ENCODE peak calls at places on chromosomes 3 and 15, in six cellular contexts. One of them, this sample, is unnamed.
A peak's percentile ranks its signal among the peaks of the same experiment; 100 is the strongest.

GRCh38 chr3:60856299-60857046 is 394.8 kb downstream of the FHIT start:
- DNase-seq in activated CD4-positive, alpha-beta T cell treated with anti-CD3 and anti-CD28 coated beads for 36 hours: no peak
- DNase-seq in posterior vena cava: no peak
- DNase-seq in naive thymus-derived CD8-positive, alpha-beta T cell: no peak
- DNase-seq in kidney tubule cell: no peak
- DNase-seq in substantia nigra: no peak
- DNase-seq in this sample: no peak

GRCh38 chr15:92164327-92165000 is 229.2 kb upstream of the ST8SIA2 start:
- DNase-seq in kidney tubule cell: peak; percentile 76
- DNase-seq in naive thymus-derived CD8-positive, alpha-beta T cell: no peak
- DNase-seq in posterior vena cava: no peak
- DNase-seq in activated CD4-positive, alpha-beta T cell treated with anti-CD3 and anti-CD28 coated beads for 36 hours: no peak
- DNase-seq in substantia nigra: no peak
- DNase-seq in this sample: no peak

GRCh38 chr15:41429003-41429890 is 12.4 kb downstream of the RTF1 start:
- DNase-seq in activated CD4-positive, alpha-beta T cell treated with anti-CD3 and anti-CD28 coated beads for 36 hours: peak; percentile 20
- DNase-seq in naive thymus-derived CD8-positive, alpha-beta T cell: no peak
- DNase-seq in substantia nigra: no peak
- DNase-seq in posterior vena cava: no peak
- DNase-seq in kidney tubule cell: no peak
- DNase-seq in this sample: no peak

GRCh38 chr3:104604326-104605010 is 762.2 kb upstream of the ALCAM start:
- DNase-seq in posterior vena cava: no peak
- DNase-seq in naive thymus-derived CD8-positive, alpha-beta T cell: no peak
- DNase-seq in substantia nigra: no peak
- DNase-seq in activated CD4-positive, alpha-beta T cell treated with anti-CD3 and anti-CD28 coated beads for 36 hours: no peak
- DNase-seq in kidney tubule cell: peak; percentile 42
- DNase-seq in this sample: no peak

GRCh38 chr3:71438004-71438685 is 145.4 kb downstream of the FOXP1 start:
- DNase-seq in activated CD4-positive, alpha-beta T cell treated with anti-CD3 and anti-CD28 coated beads for 36 hours: no peak
- DNase-seq in naive thymus-derived CD8-positive, alpha-beta T cell: no peak
- DNase-seq in posterior vena cava: no peak
- DNase-seq in kidney tubule cell: no peak
- DNase-seq in substantia nigra: no peak
- DNase-seq in this sample: no peak

GRCh38 chr3:30646181-30646876 is 39.9 kb downstream of the TGFBR2 start:
- DNase-seq in posterior vena cava: no peak
- DNase-seq in kidney tubule cell: no peak
- DNase-seq in naive thymus-derived CD8-positive, alpha-beta T cell: no peak
- DNase-seq in substantia nigra: no peak
- DNase-seq in activated CD4-positive, alpha-beta T cell treated with anti-CD3 and anti-CD28 coated beads for 36 hours: no peak
- DNase-seq in this sample: no peak

GRCh38 chr3:123312331-123313265 is 110.9 kb downstream of the SEC22A start:
- DNase-seq in substantia nigra: no peak
- DNase-seq in posterior vena cava: no peak
- DNase-seq in naive thymus-derived CD8-positive, alpha-beta T cell: no peak
- DNase-seq in kidney tubule cell: no peak
- DNase-seq in activated CD4-positive, alpha-beta T cell treated with anti-CD3 and anti-CD28 coated beads for 36 hours: no peak
- DNase-seq in this sample: no peak

GRCh38 chr3:23800731-23801130 is 5.0 kb upstream of the UBE2E1 start:
- DNase-seq in posterior vena cava: no peak
- DNase-seq in kidney tubule cell: no peak
- DNase-seq in substantia nigra: no peak
- DNase-seq in naive thymus-derived CD8-positive, alpha-beta T cell: no peak
- DNase-seq in activated CD4-positive, alpha-beta T cell treated with anti-CD3 and anti-CD28 coated beads for 36 hours: no peak
- DNase-seq in this sample: no peak

GRCh38 chr3:187022403-187023029 is 92.2 kb downstream of the ST6GAL1 start:
- DNase-seq in naive thymus-derived CD8-positive, alpha-beta T cell: no peak
- DNase-seq in kidney tubule cell: no peak
- DNase-seq in posterior vena cava: no peak
- DNase-seq in substantia nigra: no peak
- DNase-seq in activated CD4-positive, alpha-beta T cell treated with anti-CD3 and anti-CD28 coated beads for 36 hours: no peak
- DNase-seq in this sample: no peak

GRCh38 chr15:64842986-64843561 is 1.4 kb downstream of the PLEKHO2 start:
- DNase-seq in substantia nigra: no peak
- DNase-seq in naive thymus-derived CD8-positive, alpha-beta T cell: no peak
- DNase-seq in kidney tubule cell: no peak
- DNase-seq in activated CD4-positive, alpha-beta T cell treated with anti-CD3 and anti-CD28 coated beads for 36 hours: peak; percentile 24
- DNase-seq in posterior vena cava: peak; percentile 90
- DNase-seq in this sample: peak; percentile 87

GRCh38 chr15:90629217-90629616 is 87.9 kb upstream of the BLM start:
- DNase-seq in naive thymus-derived CD8-positive, alpha-beta T cell: no peak
- DNase-seq in substantia nigra: no peak
- DNase-seq in activated CD4-positive, alpha-beta T cell treated with anti-CD3 and anti-CD28 coated beads for 36 hours: no peak
- DNase-seq in posterior vena cava: peak; percentile 24
- DNase-seq in kidney tubule cell: no peak
- DNase-seq in this sample: no peak

GRCh38 chr15:69976366-69976994 is 121.2 kb downstream of the TLE3 start:
- DNase-seq in substantia nigra: no peak
- DNase-seq in kidney tubule cell: peak; percentile 49
- DNase-seq in naive thymus-derived CD8-positive, alpha-beta T cell: peak; percentile 33
- DNase-seq in activated CD4-positive, alpha-beta T cell treated with anti-CD3 and anti-CD28 coated beads for 36 hours: peak; percentile 80
- DNase-seq in posterior vena cava: no peak
- DNase-seq in this sample: no peak

GRCh38 chr3:182509312-182509711 is 284.0 kb upstream of the ATP11B start:
- DNase-seq in kidney tubule cell: no peak
- DNase-seq in posterior vena cava: no peak
- DNase-seq in activated CD4-positive, alpha-beta T cell treated with anti-CD3 and anti-CD28 coated beads for 36 hours: no peak
- DNase-seq in substantia nigra: no peak
- DNase-seq in naive thymus-derived CD8-positive, alpha-beta T cell: no peak
- DNase-seq in this sample: no peak

GRCh38 chr3:146334151-146334550 is 83.2 kb upstream of the PLSCR4 start:
- DNase-seq in posterior vena cava: no peak
- DNase-seq in activated CD4-positive, alpha-beta T cell treated with anti-CD3 and anti-CD28 coated beads for 36 hours: no peak
- DNase-seq in substantia nigra: no peak
- DNase-seq in naive thymus-derived CD8-positive, alpha-beta T cell: no peak
- DNase-seq in kidney tubule cell: peak; percentile 31
- DNase-seq in this sample: peak; percentile 36

GRCh38 chr3:51799879-51800757 is 21.1 kb upstream of the IQCF6 start:
- DNase-seq in activated CD4-positive, alpha-beta T cell treated with anti-CD3 and anti-CD28 coated beads for 36 hours: no peak
- DNase-seq in substantia nigra: no peak
- DNase-seq in naive thymus-derived CD8-positive, alpha-beta T cell: peak; percentile 19
- DNase-seq in kidney tubule cell: peak; percentile 68
- DNase-seq in posterior vena cava: no peak
- DNase-seq in this sample: no peak

GRCh38 chr15:48330045-48330840 is 986 bp upstream of the DUT start:
- DNase-seq in activated CD4-positive, alpha-beta T cell treated with anti-CD3 and anti-CD28 coated beads for 36 hours: no peak
- DNase-seq in posterior vena cava: no peak
- DNase-seq in substantia nigra: no peak
- DNase-seq in kidney tubule cell: peak; percentile 45
- DNase-seq in naive thymus-derived CD8-positive, alpha-beta T cell: no peak
- DNase-seq in this sample: no peak

GRCh38 chr3:71064288-71064975 is 519.1 kb downstream of the FOXP1 start:
- DNase-seq in posterior vena cava: peak; percentile 85
- DNase-seq in kidney tubule cell: peak; percentile 63
- DNase-seq in substantia nigra: no peak
- DNase-seq in naive thymus-derived CD8-positive, alpha-beta T cell: peak; percentile 74
- DNase-seq in activated CD4-positive, alpha-beta T cell treated with anti-CD3 and anti-CD28 coated beads for 36 hours: peak; percentile 79
- DNase-seq in this sample: peak; percentile 38

GRCh38 chr3:188164248-188164687 is 10.3 kb downstream of the LPP start:
- DNase-seq in naive thymus-derived CD8-positive, alpha-beta T cell: no peak
- DNase-seq in substantia nigra: no peak
- DNase-seq in activated CD4-positive, alpha-beta T cell treated with anti-CD3 and anti-CD28 coated beads for 36 hours: peak; percentile 52
- DNase-seq in kidney tubule cell: peak; percentile 87
- DNase-seq in posterior vena cava: no peak
- DNase-seq in this sample: no peak

GRCh38 chr3:24355806-24356205 is 138.8 kb downstream of the THRB start:
- DNase-seq in activated CD4-positive, alpha-beta T cell treated with anti-CD3 and anti-CD28 coated beads for 36 hours: no peak
- DNase-seq in kidney tubule cell: no peak
- DNase-seq in posterior vena cava: no peak
- DNase-seq in substantia nigra: no peak
- DNase-seq in naive thymus-derived CD8-positive, alpha-beta T cell: no peak
- DNase-seq in this sample: no peak

GRCh38 chr15:56736881-56737707 is 3.8 kb upstream of the ZNF280D start:
- DNase-seq in posterior vena cava: no peak
- DNase-seq in naive thymus-derived CD8-positive, alpha-beta T cell: no peak
- DNase-seq in substantia nigra: no peak
- DNase-seq in kidney tubule cell: no peak
- DNase-seq in activated CD4-positive, alpha-beta T cell treated with anti-CD3 and anti-CD28 coated beads for 36 hours: no peak
- DNase-seq in this sample: no peak

GRCh38 chr15:52718551-52718950 is 39.4 kb upstream of the ATOSA start:
- DNase-seq in substantia nigra: no peak
- DNase-seq in naive thymus-derived CD8-positive, alpha-beta T cell: no peak
- DNase-seq in activated CD4-positive, alpha-beta T cell treated with anti-CD3 and anti-CD28 coated beads for 36 hours: no peak
- DNase-seq in kidney tubule cell: no peak
- DNase-seq in posterior vena cava: no peak
- DNase-seq in this sample: no peak

GRCh38 chr15:70169147-70169546 is 71.4 kb upstream of the TLE3 start:
- DNase-seq in naive thymus-derived CD8-positive, alpha-beta T cell: no peak
- DNase-seq in kidney tubule cell: no peak
- DNase-seq in activated CD4-positive, alpha-beta T cell treated with anti-CD3 and anti-CD28 coated beads for 36 hours: no peak
- DNase-seq in substantia nigra: no peak
- DNase-seq in posterior vena cava: peak; percentile 31
- DNase-seq in this sample: no peak

GRCh38 chr15:91871138-91871537 is 17.6 kb downstream of the SLCO3A1 start:
- DNase-seq in posterior vena cava: no peak
- DNase-seq in naive thymus-derived CD8-positive, alpha-beta T cell: no peak
- DNase-seq in substantia nigra: no peak
- DNase-seq in kidney tubule cell: no peak
- DNase-seq in activated CD4-positive, alpha-beta T cell treated with anti-CD3 and anti-CD28 coated beads for 36 hours: no peak
- DNase-seq in this sample: no peak

GRCh38 chr3:138186803-138187295 is 252 bp upstream of the ARMC8 start:
- DNase-seq in activated CD4-positive, alpha-beta T cell treated with anti-CD3 and anti-CD28 coated beads for 36 hours: peak; percentile 94
- DNase-seq in substantia nigra: no peak
- DNase-seq in naive thymus-derived CD8-positive, alpha-beta T cell: peak; percentile 86
- DNase-seq in posterior vena cava: peak; percentile 96
- DNase-seq in kidney tubule cell: peak; percentile 92
- DNase-seq in this sample: peak; percentile 96

GRCh38 chr3:151660890-151661289 is 72.8 kb upstream of the AADACL2 start:
- DNase-seq in substantia nigra: no peak
- DNase-seq in naive thymus-derived CD8-positive, alpha-beta T cell: no peak
- DNase-seq in kidney tubule cell: no peak
- DNase-seq in activated CD4-positive, alpha-beta T cell treated with anti-CD3 and anti-CD28 coated beads for 36 hours: no peak
- DNase-seq in posterior vena cava: no peak
- DNase-seq in this sample: no peak

GRCh38 chr3:52351762-52352055 is 35.6 kb downstream of the DNAH1 start:
- DNase-seq in activated CD4-positive, alpha-beta T cell treated with anti-CD3 and anti-CD28 coated beads for 36 hours: no peak
- DNase-seq in naive thymus-derived CD8-positive, alpha-beta T cell: no peak
- DNase-seq in kidney tubule cell: no peak
- DNase-seq in substantia nigra: no peak
- DNase-seq in posterior vena cava: peak; percentile 55
- DNase-seq in this sample: peak; percentile 18

GRCh38 chr15:62068071-62068786 is 1.5 kb downstream of the C2CD4A start:
- DNase-seq in naive thymus-derived CD8-positive, alpha-beta T cell: no peak
- DNase-seq in posterior vena cava: peak; percentile 87
- DNase-seq in kidney tubule cell: peak; percentile 45
- DNase-seq in substantia nigra: no peak
- DNase-seq in activated CD4-positive, alpha-beta T cell treated with anti-CD3 and anti-CD28 coated beads for 36 hours: peak; percentile 49
- DNase-seq in this sample: peak; percentile 67

GRCh38 chr3:187750513-187751123 is 5.3 kb upstream of the BCL6 start:
- DNase-seq in substantia nigra: no peak
- DNase-seq in naive thymus-derived CD8-positive, alpha-beta T cell: no peak
- DNase-seq in activated CD4-positive, alpha-beta T cell treated with anti-CD3 and anti-CD28 coated beads for 36 hours: no peak
- DNase-seq in kidney tubule cell: peak; percentile 37
- DNase-seq in posterior vena cava: no peak
- DNase-seq in this sample: peak; percentile 47

GRCh38 chr3:22450785-22451400 is 699.9 kb upstream of the ZNF385D start:
- DNase-seq in posterior vena cava: no peak
- DNase-seq in naive thymus-derived CD8-positive, alpha-beta T cell: no peak
- DNase-seq in substantia nigra: no peak
- DNase-seq in activated CD4-positive, alpha-beta T cell treated with anti-CD3 and anti-CD28 coated beads for 36 hours: no peak
- DNase-seq in kidney tubule cell: no peak
- DNase-seq in this sample: no peak